ENCODE peak calls at places on chromosomes 13 and 19, in nine cellular contexts. T is activated CD8-positive, alpha-beta memory T cell treated with anti-CD3 and anti-CD28 coated beads, Interleukin-2, amount 50 U/mL, for 4 hours; W is activated T-cell treated with anti-CD3 and anti-CD28 coated beads for 1 hour; S is stomach; G is T-helper 22 cell; Q is activated CD4-positive, alpha-beta memory T cell treated with anti-CD3 and anti-CD28 coated beads, Interleukin-2, amount 10 ng/mL, durations not matched to agents 7 days and 5 days; J is M059J; D is iPS DF 6.9; I is ELR. Y is an unnamed sample.

GRCh38 chr19:485583-486236 is 10.6 kb upstream of the MADCAM1 start:
- DNase-seq in J (peak), G (no peak), Q (no peak), S (no peak), D (no peak), T (no peak), I (peak), W (no peak), Y (peak)

GRCh38 chr19:31905980-31906948 is 439.1 kb upstream of the ZNF507 start:
- DNase-seq in J (no peak), W (no peak), Q (no peak), I (no peak), D (no peak), G (no peak), T (no peak), S (no peak), Y (no peak)

GRCh38 chr19:13120817-13121216 is 2.8 kb downstream of the NACC1 start:
- DNase-seq in Q (no peak), I (peak), T (no peak), G (no peak), J (no peak), S (no peak), W (no peak), D (no peak), Y (peak)

GRCh38 chr19:5156231-5156986 is 184.2 kb downstream of the PTPRS start:
- DNase-seq in T (no peak), W (no peak), G (no peak), J (no peak), S (no peak), D (no peak), Q (no peak), I (no peak), Y (no peak)

GRCh38 chr13:60463787-60464186 is 66.8 kb downstream of the TDRD3 start:
- DNase-seq in G (no peak), S (no peak), T (no peak), I (no peak), D (no peak), Q (no peak), W (no peak), J (peak), Y (no peak)

GRCh38 chr19:43562698-43563241 is 12.6 kb downstream of the XRCC1 start:
- DNase-seq in S (peak), W (peak), Q (peak), T (peak), D (no peak), I (peak), G (peak), J (peak), Y (peak)

GRCh38 chr13:29977721-29978120 is 127.3 kb upstream of the UBL3 start:
- DNase-seq in Q (no peak), T (no peak), D (no peak), I (peak), J (peak), G (no peak), S (no peak), W (no peak), Y (no peak)

GRCh38 chr13:67230774-67231480 is 791 bp upstream of the PCDH9 start:
- DNase-seq in I (peak), S (peak), J (peak), Q (peak), T (peak), D (no peak), W (no peak), G (no peak), Y (peak)

GRCh38 chr19:56355517-56355916 is 37.8 kb downstream of the ZNF582 start:
- DNase-seq in W (no peak), T (no peak), D (no peak), S (no peak), J (no peak), I (no peak), Q (no peak), G (no peak), Y (no peak)

GRCh38 chr19:35717665-35718344 is at the start of gene KMT2B:
- DNase-seq in D (no peak), G (no peak), T (no peak), S (peak), Q (no peak), J (no peak), W (no peak), I (no peak), Y (peak)

GRCh38 chr13:44063881-44064280 is 184.2 kb downstream of the LACC1 start:
- DNase-seq in G (no peak), I (peak), T (no peak), D (no peak), S (no peak), Q (no peak), J (no peak), W (no peak), Y (no peak)

GRCh38 chr19:35378356-35378755 is 7.5 kb downstream of the GPR42 start:
- DNase-seq in S (no peak), Q (no peak), J (no peak), W (no peak), T (no peak), G (no peak), I (no peak), D (no peak), Y (no peak)

GRCh38 chr19:38193445-38193844 is 30.6 kb downstream of the DPF1 start:
- DNase-seq in I (no peak), W (no peak), D (no peak), J (no peak), T (no peak), G (no peak), Q (no peak), S (no peak), Y (no peak)